ENCODE peak calls at places on chromosomes 6 and 20, in four cellular contexts. G is fibroblast of mammary gland, I is bronchial epithelial cell, P is AG10803. F is an unnamed sample.
A peak's percentile ranks its signal among the peaks of the same experiment; 100 is the strongest.

GRCh38 chr6:113182370-113183141 is 674.6 kb upstream of the MARCKS start:
- DNase-seq in I (peak; percentile 52), G (peak; percentile 83), P (peak; percentile 87), F (peak; percentile 86)

GRCh38 chr6:150710236-150710635 is 110.6 kb downstream of the PLEKHG1 start:
- DNase-seq in I (peak; percentile 82), P (no peak), G (no peak), F (no peak)

GRCh38 chr20:11352041-11352440 is 565.7 kb upstream of the BTBD3 start:
- DNase-seq in I (no peak), P (no peak), G (no peak), F (no peak)

GRCh38 chr6:65706436-65706835 is 590 bp downstream of the EYS start:
- DNase-seq in G (no peak), I (no peak), P (no peak), F (no peak)

GRCh38 chr6:44234101-44235090 is 11.0 kb downstream of the SLC29A1 start:
- DNase-seq in I (peak; percentile 76), P (peak; percentile 87), G (peak; percentile 79), F (peak; percentile 87)

GRCh38 chr20:56776345-56776744 is 147.2 kb downstream of the TFAP2C start:
- DNase-seq in I (no peak), P (no peak), G (no peak), F (no peak)

GRCh38 chr20:42612262-42612661 is 577.4 kb downstream of the PTPRT start:
- DNase-seq in G (no peak), I (no peak), P (no peak), F (no peak)

GRCh38 chr6:80319286-80319685 is 212.8 kb downstream of the BCKDHB start:
- DNase-seq in I (peak; percentile 50), G (peak; percentile 47), P (peak; percentile 43), F (no peak)

GRCh38 chr20:58447733-58448391 is 58.8 kb downstream of the VAPB start:
- DNase-seq in I (peak; percentile 51), P (peak; percentile 48), G (peak; percentile 62), F (peak; percentile 77)

GRCh38 chr6:132764370-132764769 is 6.7 kb upstream of the VNN2 start:
- DNase-seq in I (peak; percentile 95), G (peak; percentile 74), P (peak; percentile 86), F (peak; percentile 67)

GRCh38 chr6:37303891-37304503 is 46.1 kb upstream of the TMEM217 start:
- DNase-seq in P (peak; percentile 54), I (peak; percentile 59), G (peak; percentile 57), F (peak; percentile 70)

GRCh38 chr6:3646616-3647362 is 104.7 kb downstream of the PXDC1 start:
- DNase-seq in G (no peak), P (no peak), I (no peak), F (no peak)

GRCh38 chr6:133502451-133503259 is 261.5 kb downstream of the EYA4 start:
- DNase-seq in I (peak; percentile 92), G (peak; percentile 65), P (peak; percentile 98), F (peak; percentile 97)

GRCh38 chr6:42707595-42707994 is 14.8 kb downstream of the PRPH2 start:
- DNase-seq in P (no peak), I (no peak), G (no peak), F (no peak)

GRCh38 chr6:36847991-36848390 is 8.7 kb upstream of the CPNE5 start:
- DNase-seq in G (no peak), P (no peak), I (no peak), F (no peak)

GRCh38 chr6:169445661-169446581 is 192.3 kb upstream of the THBS2 start:
- DNase-seq in G (no peak), P (no peak), I (no peak), F (no peak)

GRCh38 chr6:65229768-65230167 is 477.3 kb downstream of the EYS start:
- DNase-seq in I (no peak), G (peak; percentile 6), P (no peak), F (peak; percentile 53)

GRCh38 chr6:144264270-144265060 is 20.7 kb upstream of the UTRN start:
- DNase-seq in I (peak; percentile 93), P (peak; percentile 92), G (peak; percentile 79), F (peak; percentile 94)

GRCh38 chr20:11001767-11002540 is 328.2 kb upstream of the JAG1 start:
- DNase-seq in P (peak; percentile 70), G (peak; percentile 63), I (peak; percentile 100), F (peak; percentile 62)

GRCh38 chr20:4471221-4471620 is 250.5 kb upstream of the PRND start:
- DNase-seq in G (peak; percentile 16), I (no peak), P (peak; percentile 94), F (no peak)

DNA sequence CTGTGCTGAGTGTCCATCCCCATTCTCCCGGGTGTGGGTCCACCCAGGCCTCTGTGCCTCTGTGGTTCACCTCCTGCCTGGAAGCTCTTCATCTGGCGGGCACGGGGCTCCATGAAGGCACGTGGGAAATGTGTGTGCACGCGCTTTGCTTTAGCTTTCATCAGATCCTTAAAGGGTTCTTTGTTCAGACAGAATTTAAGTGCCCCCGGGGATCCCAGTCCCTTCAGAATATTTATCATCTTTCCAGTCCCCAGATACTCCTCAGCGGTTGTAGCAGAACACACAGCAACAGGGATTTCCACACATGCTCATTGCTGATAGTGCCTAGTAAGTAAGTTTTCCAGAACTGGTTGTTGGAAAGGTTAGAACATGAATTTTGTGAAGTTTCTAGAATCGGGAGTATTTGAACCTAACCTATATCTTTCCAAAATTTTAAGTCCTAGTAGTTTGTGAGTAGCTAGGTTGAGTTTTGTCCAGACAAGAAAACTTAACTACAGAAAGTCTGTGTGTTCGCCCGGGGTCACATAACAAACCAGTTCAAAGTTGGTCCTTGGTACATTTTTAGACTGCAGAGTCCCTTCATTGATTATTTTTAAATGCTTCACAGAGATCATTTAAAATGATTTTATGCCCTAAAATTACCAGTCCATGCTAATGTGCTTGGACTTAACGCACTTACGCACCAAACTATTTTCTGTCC is 67.7 kb downstream of the RPP40 start:
- DNase-seq in G (no peak), I (no peak), P (no peak), F (no peak)
- H3K4me3 ChIP-seq in G (no peak overlapping the region), I (no peak overlapping the region), P (no peak overlapping the region), F (no peak overlapping the region)

GRCh38 chr6:35058041-35058675 is 83.0 kb downstream of the TCP11 start:
- DNase-seq in I (no peak), P (no peak), G (no peak), F (peak; percentile 27)
- TF ChIP-seq CTCF in I (no peak), P (no peak), G (no peak), F (no peak)

DNA sequence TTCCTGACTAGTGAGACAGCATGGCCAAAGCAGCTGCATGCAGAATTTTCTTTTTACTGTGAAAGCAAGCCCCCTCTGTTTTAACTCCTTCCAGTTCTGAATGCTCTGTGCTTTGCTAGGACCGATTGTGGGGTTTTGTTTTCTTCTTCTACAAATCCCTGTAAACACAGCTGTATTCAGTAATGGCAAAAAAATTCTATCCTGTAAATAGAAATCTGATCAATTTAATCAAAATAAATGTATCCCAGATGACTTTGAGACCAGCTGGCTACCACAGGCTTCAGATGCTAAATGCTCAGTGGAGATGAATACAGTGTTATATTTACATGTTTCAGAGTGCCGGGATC is 149.4 kb downstream of the PRL start:
- DNase-seq in I (no peak), P (no peak), G (no peak), F (peak; percentile 20)
- H3K4me3 ChIP-seq in I (no peak overlapping the region), P (peak overlapping the region; percentile 55), G (peak overlapping the region; percentile 48), F (no peak overlapping the region)

GRCh38 chr20:34302723-34303528 is at the start of gene AHCY:
- DNase-seq in P (peak; percentile 95), I (peak; percentile 98), G (peak; percentile 95), F (peak; percentile 98)
- TF ChIP-seq CTCF in P (no peak), I (no peak), G (no peak), F (no peak)

GRCh38 chr20:51563141-51563596 is 20.6 kb upstream of the NFATC2 start:
- DNase-seq in P (peak; percentile 41), G (no peak), I (no peak), F (peak; percentile 42)

GRCh38 chr20:51562027-51562333 is 19.5 kb upstream of the NFATC2 start:
- DNase-seq in I (no peak), P (no peak), G (no peak), F (peak; percentile 39)

GRCh38 chr20:51560550-51561307 is 18.2 kb upstream of the NFATC2 start:
- DNase-seq in I (no peak), P (no peak), G (no peak), F (no peak)

GRCh38 chr20:51562334-51563140 is 20.0 kb upstream of the NFATC2 start:
- DNase-seq in P (peak; percentile 95), G (peak; percentile 95), I (peak; percentile 71), F (peak; percentile 90)

GRCh38 chr20:51560042-51560441 is 17.5 kb upstream of the NFATC2 start:
- DNase-seq in G (no peak), I (no peak), P (no peak), F (no peak)
- H3K4me3 ChIP-seq in G (no peak overlapping the region), I (no peak overlapping the region), P (no peak overlapping the region), F (no peak overlapping the region)

DNA sequence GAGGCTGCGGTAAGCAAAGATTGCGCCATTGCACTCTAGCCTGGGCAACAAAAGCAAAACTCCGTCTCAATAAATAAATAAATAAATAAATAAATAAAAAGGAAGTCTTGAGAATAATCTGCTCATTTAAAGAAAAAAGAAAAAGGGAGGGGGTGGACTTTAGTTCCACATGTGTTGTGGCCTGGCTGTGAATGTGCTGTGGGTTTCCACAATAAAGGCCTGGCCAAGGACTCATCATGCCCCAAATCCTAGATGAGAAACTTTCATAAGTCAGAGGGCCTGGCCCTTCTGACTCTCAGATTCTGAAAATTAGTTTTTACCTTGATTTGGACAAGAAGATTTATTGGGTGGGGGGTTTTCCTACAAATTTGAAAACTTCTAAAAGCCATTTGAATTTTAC is 48.4 kb downstream of the RIOK1 start:
- DNase-seq in I (no peak), P (peak; percentile 68), G (no peak), F (no peak)
- TF ChIP-seq CTCF in I (no peak), P (no peak), G (no peak), F (no peak)

GRCh38 chr6:157761926-157762325 is 61.1 kb upstream of the SNX9 start:
- DNase-seq in P (no peak), G (no peak), I (no peak), F (no peak)

GRCh38 chr6:157763894-157764345 is 59.1 kb upstream of the SNX9 start:
- DNase-seq in P (no peak), G (no peak), I (no peak), F (no peak)

GRCh38 chr6:157761331-157761921 is 61.6 kb upstream of the SNX9 start:
- DNase-seq in G (peak; percentile 93), I (peak; percentile 70), P (peak; percentile 74), F (peak; percentile 91)

GRCh38 chr6:157763129-157763893 is 59.7 kb upstream of the SNX9 start:
- DNase-seq in P (peak; percentile 44), G (peak; percentile 66), I (peak; percentile 100), F (peak; percentile 75)

GRCh38 chr6:157762636-157763035 is 60.4 kb upstream of the SNX9 start:
- DNase-seq in G (peak; percentile 47), I (no peak), P (no peak), F (peak; percentile 49)
- H3K4me3 ChIP-seq in G (no peak overlapping the region), I (no peak overlapping the region), P (no peak overlapping the region), F (no peak overlapping the region)

F was measured in choroid plexus epithelial cell.